ENCODE peak calls at places on chromosomes 12 and 14, in six cellular contexts. P, U, Z, L, A and F are unnamed samples.

GRCh38 chr12:132825089-132825488 is 3.6 kb downstream of the GOLGA3 start:
- DNase-seq in Z (no peak), L (no peak), A (no peak), P (no peak), U (no peak), F (no peak)

GRCh38 chr12:94289551-94290312 is 141.4 kb downstream of the PLXNC1 start:
- DNase-seq in U (peak; percentile 39), L (peak; percentile 35), Z (no peak), P (no peak), A (no peak), F (no peak)

GRCh38 chr14:66196670-66197069 is 289.5 kb upstream of the CCDC196 start:
- DNase-seq in Z (no peak), A (no peak), L (no peak), U (peak; percentile 17), P (no peak), F (no peak)

GRCh38 chr12:40829738-40830144 is 137.5 kb downstream of the CNTN1 start:
- DNase-seq in U (no peak), P (no peak), A (no peak), Z (no peak), L (no peak), F (peak; percentile 18)

GRCh38 chr12:120474092-120474960 is 4.8 kb upstream of the SRSF9 start:
- DNase-seq in P (no peak), A (peak; percentile 43), L (peak; percentile 71), U (no peak), Z (peak; percentile 42), F (peak; percentile 56)

GRCh38 chr14:60642790-60643397 is 6.4 kb downstream of the SIX1 start:
- DNase-seq in A (no peak), Z (peak; percentile 30), L (no peak), P (no peak), U (peak; percentile 50), F (no peak)

GRCh38 chr12:96409734-96410133 is 9.5 kb upstream of the CDK17 start:
- DNase-seq in U (no peak), P (no peak), A (no peak), Z (no peak), L (no peak), F (no peak)

GRCh38 chr14:88422919-88423318 is 37.5 kb downstream of the SPATA7 start:
- DNase-seq in P (no peak), U (no peak), L (no peak), A (no peak), Z (no peak), F (no peak)

GRCh38 chr12:101857043-101857558 is 20.3 kb upstream of the DRAM1 start:
- DNase-seq in U (no peak), A (no peak), P (no peak), Z (no peak), L (no peak), F (peak; percentile 18)

GRCh38 chr12:132282950-132283771 is 46.2 kb downstream of the GALNT9 start:
- DNase-seq in Z (peak; percentile 51), U (no peak), P (peak; percentile 7), A (peak; percentile 90), L (no peak), F (no peak)

GRCh38 chr12:94563261-94563660 is 87.1 kb downstream of the TMCC3 start:
- DNase-seq in A (no peak), Z (no peak), P (no peak), L (no peak), U (no peak), F (no peak)

GRCh38 chr12:67193705-67194104 is 75.5 kb upstream of the CAND1 start:
- DNase-seq in L (peak; percentile 36), Z (peak; percentile 70), P (peak; percentile 11), A (peak; percentile 51), U (peak; percentile 70), F (peak; percentile 65)

GRCh38 chr12:104695453-104696148 is 238.9 kb downstream of the CHST11 start:
- DNase-seq in A (no peak), P (peak; percentile 27), L (no peak), Z (no peak), U (no peak), F (no peak)

GRCh38 chr14:31336646-31337045 is 83.7 kb downstream of the HEATR5A start:
- DNase-seq in U (peak; percentile 29), A (no peak), Z (no peak), L (no peak), P (no peak), F (no peak)

GRCh38 chr12:80056845-80057244 is 42.5 kb upstream of the OTOGL start:
- DNase-seq in U (no peak), P (no peak), Z (no peak), A (no peak), L (no peak), F (no peak)

GRCh38 chr12:92968201-92968813 is 39.2 kb upstream of the EEA1 start:
- DNase-seq in L (no peak), U (no peak), A (no peak), Z (no peak), P (no peak), F (no peak)

GRCh38 chr14:45716506-45716905 is 463.5 kb upstream of the MIS18BP1 start:
- DNase-seq in U (peak; percentile 65), L (peak; percentile 0), P (peak; percentile 1), A (peak; percentile 36), Z (peak; percentile 72), F (peak; percentile 11)

GRCh38 chr14:26194816-26195215 is 403.0 kb downstream of the NOVA1 start:
- DNase-seq in A (no peak), U (no peak), Z (no peak), L (no peak), P (no peak), F (no peak)

GRCh38 chr12:27332407-27333310 is at the start of gene BMAL2:
- DNase-seq in P (peak; percentile 5), L (peak; percentile 26), Z (peak; percentile 76), A (peak; percentile 81), U (peak; percentile 85), F (peak; percentile 75)

GRCh38 chr12:60415361-60415760 is 819.5 kb downstream of the SLC16A7 start:
- DNase-seq in A (no peak), L (no peak), Z (no peak), P (no peak), U (no peak), F (no peak)

GRCh38 chr12:28899951-28900350 is 249.1 kb upstream of the FAR2 start:
- DNase-seq in Z (no peak), U (no peak), A (no peak), L (no peak), P (no peak), F (no peak)

GRCh38 chr14:92886337-92886736 is 36.6 kb upstream of the CHGA start:
- DNase-seq in U (no peak), L (no peak), P (no peak), Z (no peak), A (no peak), F (no peak)

GRCh38 chr14:25396128-25396527 is 346.2 kb upstream of the STXBP6 start:
- DNase-seq in Z (no peak), U (no peak), L (no peak), A (no peak), P (no peak), F (peak; percentile 5)

GRCh38 chr14:65002586-65003210 is 16.0 kb downstream of the FNTB start:
- DNase-seq in A (no peak), U (no peak), P (no peak), Z (no peak), L (no peak), F (no peak)

GRCh38 chr12:20367731-20368652 is at the start of gene PDE3A:
- DNase-seq in Z (peak; percentile 93), P (no peak), L (no peak), U (peak; percentile 87), A (peak; percentile 89), F (peak; percentile 82)

GRCh38 chr14:52551205-52551604 is 1.1 kb downstream of the TXNDC16 start:
- DNase-seq in Z (no peak), L (no peak), P (peak; percentile 5), U (no peak), A (no peak), F (no peak)
- H2AFZ ChIP-seq in Z (peak overlapping the region; percentile 87), L (peak overlapping the region; percentile 41), P (peak overlapping the region; percentile 47), U (peak overlapping the region; percentile 88), A (no peak overlapping the region), F (peak overlapping the region; percentile 72)

DNA sequence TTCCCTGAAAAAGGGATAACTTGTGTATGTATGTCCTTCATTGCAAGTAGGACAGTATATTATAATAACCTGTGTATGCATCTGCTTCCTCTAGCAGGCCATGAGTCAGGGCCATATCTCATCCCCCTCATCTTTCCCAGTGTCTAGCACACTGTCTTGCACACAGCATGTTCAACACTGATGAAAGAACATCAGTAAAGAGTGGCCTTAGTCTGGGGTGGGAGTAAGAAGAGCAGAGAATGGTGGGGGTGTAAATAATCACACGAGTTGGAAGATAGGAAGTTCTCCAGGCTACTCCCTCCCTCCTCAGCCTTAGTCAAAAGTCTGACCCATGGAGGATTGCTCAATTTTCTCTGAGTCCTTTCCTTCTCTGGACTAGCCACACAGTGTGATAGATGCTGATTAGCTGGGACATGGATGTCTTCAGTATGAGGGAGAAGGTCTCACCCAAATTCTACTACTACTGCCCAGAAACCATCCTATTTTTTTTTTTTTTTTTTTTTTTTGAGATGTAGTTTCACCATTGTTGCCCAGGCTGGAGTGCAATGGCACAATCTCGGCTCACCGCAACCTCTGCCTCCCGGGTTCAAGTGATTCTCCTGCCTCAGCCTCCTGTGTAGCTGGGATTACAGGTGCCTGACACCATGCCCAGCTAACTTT is 14.6 kb upstream of the SP1 start:
- DNase-seq in A (no peak), Z (no peak), U (no peak), L (peak; percentile 82), P (no peak), F (no peak)
- H2AFZ ChIP-seq in A (no peak overlapping the region), Z (no peak overlapping the region), U (no peak overlapping the region), L (peak overlapping the region; percentile 93), P (peak overlapping the region; percentile 42), F (no peak overlapping the region)

DNA sequence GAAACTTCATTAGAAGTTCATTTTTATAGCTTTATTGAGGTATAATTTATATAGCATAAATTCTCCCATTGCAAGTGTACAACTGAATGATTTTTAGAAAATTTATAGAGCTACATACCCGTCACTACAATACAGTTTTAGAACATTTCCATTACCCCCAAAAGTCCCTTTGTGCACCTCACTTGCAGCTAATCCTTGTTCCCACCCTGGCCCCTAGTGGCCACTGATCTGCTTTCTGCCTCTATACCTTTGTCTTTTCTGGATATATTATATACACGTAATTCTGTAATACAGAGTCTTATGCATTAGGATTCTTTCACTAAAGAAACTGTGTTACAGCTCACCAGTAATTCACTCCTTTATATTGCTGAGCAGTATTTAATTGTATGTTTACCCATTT is 145.1 kb upstream of the DIO2 start:
- DNase-seq in Z (peak; percentile 56), U (peak; percentile 49), A (no peak), L (no peak), P (peak; percentile 3), F (peak; percentile 16)
- H2AFZ ChIP-seq in Z (no peak overlapping the region), U (no peak overlapping the region), A (no peak overlapping the region), L (no peak overlapping the region), P (no peak overlapping the region), F (peak overlapping the region; percentile 42)

DNA sequence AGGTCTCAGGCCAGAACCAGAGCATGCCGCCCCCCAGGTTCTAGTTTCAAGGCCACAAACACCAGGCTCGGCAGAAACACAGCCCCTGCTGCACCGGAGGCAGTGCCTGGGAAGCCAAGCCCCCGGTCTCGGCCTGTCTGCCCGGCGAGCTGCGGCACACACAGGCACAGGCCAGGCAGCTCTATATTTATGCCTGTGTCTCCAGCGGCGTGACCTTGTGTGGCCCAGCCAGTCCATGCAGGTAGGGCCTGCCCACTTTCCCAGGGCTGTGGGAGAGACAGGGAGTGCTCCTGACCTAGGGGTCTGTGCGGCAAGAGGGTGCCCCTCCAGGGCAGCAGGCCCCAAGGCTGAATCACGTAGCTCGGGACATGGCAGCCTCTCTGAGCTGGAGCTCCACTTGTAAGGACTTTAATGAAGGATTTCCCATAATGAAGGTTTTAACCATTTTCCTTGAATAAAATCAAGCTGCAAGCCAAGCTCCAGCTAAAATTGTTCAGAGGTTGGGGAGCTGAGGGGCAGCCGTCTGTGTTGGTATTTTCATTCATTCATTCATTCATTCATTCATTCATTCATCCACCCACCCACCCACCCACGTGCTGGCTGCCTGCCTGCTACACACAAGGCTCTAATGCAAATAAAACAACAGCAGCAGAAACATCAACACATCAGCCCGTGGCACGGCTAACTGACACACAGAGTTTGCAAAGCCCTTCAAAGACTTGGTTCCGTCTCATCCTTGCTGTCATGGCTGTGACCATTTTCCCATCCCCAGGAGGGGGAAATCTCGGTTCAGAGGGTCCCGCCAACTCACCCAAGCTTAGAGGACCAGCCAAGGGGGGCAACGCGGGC is 92.0 kb downstream of the RFLNA start:
- DNase-seq in U (no peak), L (no peak), P (no peak), Z (no peak), A (no peak), F (no peak)
- H2AFZ ChIP-seq in U (no peak overlapping the region), L (no peak overlapping the region), P (no peak overlapping the region), Z (no peak overlapping the region), A (no peak overlapping the region), F (no peak overlapping the region)